ENCODE peak calls at places on chromosomes 16 and 17, in five cellular contexts. One of them, this sample, is unnamed.

GRCh38 chr17:63639125-63639524 is 16.9 kb downstream of the MAP3K3 start:
- DNase-seq in midbrain: no peak
- DNase-seq in HCEC 1CT: no peak
- DNase-seq in NT2/D1: no peak
- DNase-seq in tibial nerve: no peak
- DNase-seq in this sample: no peak

GRCh38 chr17:45841883-45842525 is 2.7 kb upstream of the SPPL2C start:
- DNase-seq in midbrain: no peak
- DNase-seq in HCEC 1CT: peak
- DNase-seq in NT2/D1: no peak
- DNase-seq in tibial nerve: no peak
- DNase-seq in this sample: no peak

GRCh38 chr16:269061-269796 is 6.5 kb downstream of the RGS11 start:
- DNase-seq in midbrain: no peak
- DNase-seq in HCEC 1CT: no peak
- DNase-seq in NT2/D1: no peak
- DNase-seq in tibial nerve: no peak
- DNase-seq in this sample: no peak

GRCh38 chr17:66970797-66971196 is 6.3 kb downstream of the CACNG4 start:
- DNase-seq in midbrain: no peak
- DNase-seq in HCEC 1CT: no peak
- DNase-seq in NT2/D1: no peak
- DNase-seq in tibial nerve: no peak
- DNase-seq in this sample: no peak

GRCh38 chr17:79809530-79810137 is 12.8 kb upstream of the CBX8 start:
- DNase-seq in midbrain: no peak
- DNase-seq in HCEC 1CT: no peak
- DNase-seq in NT2/D1: no peak
- DNase-seq in tibial nerve: no peak
- DNase-seq in this sample: peak

GRCh38 chr17:31560836-31561235 is 169.4 kb downstream of the RAB11FIP4 start:
- DNase-seq in midbrain: no peak
- DNase-seq in HCEC 1CT: no peak
- DNase-seq in NT2/D1: no peak
- DNase-seq in tibial nerve: no peak
- DNase-seq in this sample: no peak

GRCh38 chr16:24986512-24987303 is 28.5 kb downstream of the ARHGAP17 start:
- DNase-seq in midbrain: no peak
- DNase-seq in HCEC 1CT: peak
- DNase-seq in NT2/D1: no peak
- DNase-seq in tibial nerve: no peak
- DNase-seq in this sample: no peak

GRCh38 chr16:49537924-49538455 is 164.4 kb downstream of the C16orf78 start:
- DNase-seq in midbrain: no peak
- DNase-seq in HCEC 1CT: no peak
- DNase-seq in NT2/D1: no peak
- DNase-seq in tibial nerve: no peak
- DNase-seq in this sample: no peak

GRCh38 chr16:7914738-7915137 is 582.1 kb downstream of the RBFOX1 start:
- DNase-seq in midbrain: no peak
- DNase-seq in HCEC 1CT: no peak
- DNase-seq in NT2/D1: no peak
- DNase-seq in tibial nerve: no peak
- DNase-seq in this sample: no peak

GRCh38 chr17:46853896-46854444 is 2.6 kb downstream of the WNT9B start:
- DNase-seq in midbrain: no peak
- DNase-seq in HCEC 1CT: peak
- DNase-seq in NT2/D1: no peak
- DNase-seq in tibial nerve: no peak
- DNase-seq in this sample: no peak

GRCh38 chr17:48432820-48433775 is 3.1 kb upstream of the SKAP1 start:
- DNase-seq in midbrain: no peak
- DNase-seq in HCEC 1CT: no peak
- DNase-seq in NT2/D1: no peak
- DNase-seq in tibial nerve: no peak
- DNase-seq in this sample: no peak

GRCh38 chr16:52265446-52265861 is 281.5 kb downstream of the TOX3 start:
- DNase-seq in midbrain: no peak
- DNase-seq in HCEC 1CT: no peak
- DNase-seq in NT2/D1: peak
- DNase-seq in tibial nerve: no peak
- DNase-seq in this sample: peak

GRCh38 chr17:72388765-72389473 is 268.1 kb downstream of the SOX9 start:
- DNase-seq in midbrain: no peak
- DNase-seq in HCEC 1CT: peak
- DNase-seq in NT2/D1: no peak
- DNase-seq in tibial nerve: no peak
- DNase-seq in this sample: no peak

GRCh38 chr16:2471016-2471652 is at the start of gene NTN3:
- DNase-seq in midbrain: peak
- DNase-seq in HCEC 1CT: no peak
- DNase-seq in NT2/D1: peak
- DNase-seq in tibial nerve: no peak
- DNase-seq in this sample: peak

GRCh38 chr17:42484304-42484703 is 25.6 kb downstream of the ATP6V0A1 start:
- DNase-seq in midbrain: no peak
- DNase-seq in HCEC 1CT: no peak
- DNase-seq in NT2/D1: no peak
- DNase-seq in tibial nerve: no peak
- DNase-seq in this sample: no peak

GRCh38 chr17:82927661-82928601 is 88.1 kb upstream of the ZNF750 start:
- DNase-seq in midbrain: no peak
- DNase-seq in HCEC 1CT: no peak
- DNase-seq in NT2/D1: no peak
- DNase-seq in tibial nerve: no peak
- DNase-seq in this sample: no peak

GRCh38 chr16:23981429-23982399 is 145.9 kb downstream of the PRKCB start:
- DNase-seq in midbrain: no peak
- DNase-seq in HCEC 1CT: no peak
- DNase-seq in NT2/D1: no peak
- DNase-seq in tibial nerve: no peak
- DNase-seq in this sample: no peak

GRCh38 chr16:56424791-56425438 is 430 bp downstream of the AMFR start:
- DNase-seq in midbrain: no peak
- DNase-seq in HCEC 1CT: no peak
- DNase-seq in NT2/D1: no peak
- DNase-seq in tibial nerve: no peak
- DNase-seq in this sample: no peak

GRCh38 chr17:15171433-15172047 is 93.6 kb downstream of the PMP22 start:
- DNase-seq in midbrain: peak
- DNase-seq in HCEC 1CT: peak
- DNase-seq in NT2/D1: peak
- DNase-seq in tibial nerve: peak
- DNase-seq in this sample: peak

GRCh38 chr16:54931041-54931756 is 534 bp downstream of the IRX5 start:
- DNase-seq in midbrain: peak
- DNase-seq in HCEC 1CT: no peak
- DNase-seq in NT2/D1: no peak
- DNase-seq in tibial nerve: no peak
- DNase-seq in this sample: peak

GRCh38 chr16:88298166-88298881 is 84.4 kb upstream of the ZNF469 start:
- DNase-seq in midbrain: no peak
- DNase-seq in HCEC 1CT: no peak
- DNase-seq in NT2/D1: no peak
- DNase-seq in tibial nerve: no peak
- DNase-seq in this sample: no peak

GRCh38 chr16:89360760-89361435 is 129.5 kb downstream of the ANKRD11 start:
- DNase-seq in midbrain: no peak
- DNase-seq in HCEC 1CT: no peak
- DNase-seq in NT2/D1: no peak
- DNase-seq in tibial nerve: no peak
- DNase-seq in this sample: no peak

GRCh38 chr16:50924759-50925545 is 183.1 kb downstream of the CYLD start:
- DNase-seq in midbrain: no peak
- DNase-seq in HCEC 1CT: no peak
- DNase-seq in NT2/D1: no peak
- DNase-seq in tibial nerve: no peak
- DNase-seq in this sample: no peak

GRCh38 chr17:13594762-13595697 is 6.7 kb downstream of the HS3ST3A1 start:
- DNase-seq in midbrain: peak
- DNase-seq in HCEC 1CT: peak
- DNase-seq in NT2/D1: peak
- DNase-seq in tibial nerve: peak
- DNase-seq in this sample: peak

GRCh38 chr16:54031107-54031760 is 255.4 kb downstream of the IRX3 start:
- DNase-seq in midbrain: no peak
- DNase-seq in HCEC 1CT: no peak
- DNase-seq in NT2/D1: no peak
- DNase-seq in tibial nerve: no peak
- DNase-seq in this sample: no peak

GRCh38 chr16:22739077-22739476 is 74.9 kb upstream of the HS3ST2 start:
- DNase-seq in midbrain: no peak
- DNase-seq in HCEC 1CT: no peak
- DNase-seq in NT2/D1: no peak
- DNase-seq in tibial nerve: no peak
- DNase-seq in this sample: no peak

GRCh38 chr17:22217135-22217534 is 524.8 kb downstream of the KCNJ18 start:
- DNase-seq in midbrain: no peak
- DNase-seq in HCEC 1CT: no peak
- DNase-seq in NT2/D1: peak
- DNase-seq in tibial nerve: no peak
- DNase-seq in this sample: no peak

GRCh38 chr16:30551781-30552180 is 6.4 kb downstream of the ZNF764 start:
- DNase-seq in midbrain: no peak
- DNase-seq in HCEC 1CT: no peak
- DNase-seq in NT2/D1: no peak
- DNase-seq in tibial nerve: no peak
- DNase-seq in this sample: no peak

GRCh38 chr17:10062757-10063385 is 135.5 kb downstream of the GAS7 start:
- DNase-seq in midbrain: no peak
- DNase-seq in HCEC 1CT: no peak
- DNase-seq in NT2/D1: no peak
- DNase-seq in tibial nerve: no peak
- DNase-seq in this sample: no peak

GRCh38 chr17:49687878-49688491 is 10.1 kb upstream of the SPOP start:
- DNase-seq in midbrain: no peak
- DNase-seq in HCEC 1CT: peak
- DNase-seq in NT2/D1: no peak
- DNase-seq in tibial nerve: no peak
- DNase-seq in this sample: no peak

GRCh38 chr16:87897563-87898505 is 28.5 kb upstream of the SLC7A5 start:
- DNase-seq in midbrain: no peak
- DNase-seq in HCEC 1CT: no peak
- DNase-seq in NT2/D1: no peak
- DNase-seq in tibial nerve: no peak
- DNase-seq in this sample: no peak

GRCh38 chr17:40241435-40241834 is 22.3 kb downstream of the WIPF2 start:
- DNase-seq in midbrain: no peak
- DNase-seq in HCEC 1CT: no peak
- DNase-seq in NT2/D1: no peak
- DNase-seq in tibial nerve: no peak
- DNase-seq in this sample: no peak

GRCh38 chr16:4361944-4362311 is 9.7 kb upstream of the VASN start:
- DNase-seq in midbrain: no peak
- DNase-seq in HCEC 1CT: no peak
- DNase-seq in NT2/D1: no peak
- DNase-seq in tibial nerve: no peak
- DNase-seq in this sample: no peak

This sample was measured in HAP-1.